ENCODE peak calls at places on chromosomes 16 and 17, in six cellular contexts. D is anterior cingulate cortex, K is Calu3, R is EL, B is caudate nucleus, N is GOT3. T is an unnamed sample.
A peak's percentile ranks its signal among the peaks of the same experiment; 100 is the strongest.

GRCh38 chr17:33686171-33686570 is 393.1 kb upstream of the ASIC2 start:
- DNase-seq in D (no peak), K (peak; percentile 26), N (no peak), R (peak; percentile 4), B (no peak), T (no peak)

GRCh38 chr17:78375401-78376079 is 2.9 kb upstream of the PGS1 start:
- DNase-seq in B (no peak), N (no peak), K (no peak), R (peak; percentile 90), D (no peak), T (peak; percentile 96)

GRCh38 chr16:57576429-57576870 is 34.0 kb downstream of the ADGRG5 start:
- DNase-seq in B (peak; percentile 28), N (peak; percentile 27), D (no peak), K (peak; percentile 82), R (peak; percentile 60), T (peak; percentile 76)

GRCh38 chr16:84040206-84040822 is 2.3 kb downstream of the SLC38A8 start:
- DNase-seq in N (no peak), R (no peak), K (no peak), D (no peak), B (no peak), T (no peak)

GRCh38 chr17:82520041-82520910 is 744 bp downstream of the FOXK2 start:
- DNase-seq in R (peak; percentile 30), N (no peak), K (no peak), D (no peak), B (no peak), T (peak; percentile 71)

GRCh38 chr17:34567665-34568064 is 11.7 kb upstream of the TMEM132E start:
- DNase-seq in R (peak; percentile 36), B (no peak), K (no peak), N (no peak), D (no peak), T (no peak)

GRCh38 chr16:88700322-88700635 is 5.9 kb downstream of the RNF166 start:
- DNase-seq in N (no peak), D (no peak), R (no peak), B (no peak), K (no peak), T (no peak)

GRCh38 chr16:73058221-73058615 is 10.3 kb upstream of the ZFHX3 start:
- DNase-seq in K (peak; percentile 64), N (no peak), B (no peak), D (no peak), R (peak; percentile 58), T (peak; percentile 77)

T was measured in GM23248.